ENCODE peak calls at places on chromosomes 11 and 22, in eight cellular contexts. One of them, this sample, is unnamed.
A peak's percentile ranks its signal among the peaks of the same experiment; 100 is the strongest.

GRCh38 chr11:112874959-112875358 is 86.3 kb upstream of the NCAM1 start:
- DNase-seq in lower leg skin: no peak
- DNase-seq in psoas muscle: no peak
- DNase-seq in fibroblast of mammary gland: no peak
- DNase-seq in uterus: no peak
- DNase-seq in MM.1S: no peak
- DNase-seq in H9: no peak
- DNase-seq in tibial nerve: no peak
- DNase-seq in this sample: no peak

GRCh38 chr11:45384711-45385241 is 98.6 kb upstream of the SYT13 start:
- DNase-seq in uterus: no peak
- DNase-seq in psoas muscle: no peak
- DNase-seq in MM.1S: no peak
- DNase-seq in tibial nerve: no peak
- DNase-seq in H9: no peak
- DNase-seq in lower leg skin: no peak
- DNase-seq in fibroblast of mammary gland: no peak
- DNase-seq in this sample: no peak

GRCh38 chr11:34427171-34427805 is 11.4 kb upstream of the CAT start:
- DNase-seq in psoas muscle: no peak
- DNase-seq in uterus: peak; percentile 71
- DNase-seq in H9: no peak
- DNase-seq in fibroblast of mammary gland: peak; percentile 96
- DNase-seq in tibial nerve: no peak
- DNase-seq in MM.1S: no peak
- DNase-seq in lower leg skin: no peak
- DNase-seq in this sample: peak; percentile 91

GRCh38 chr11:89437317-89437716 is 53.9 kb downstream of the NOX4 start:
- DNase-seq in H9: peak; percentile 42
- DNase-seq in psoas muscle: no peak
- DNase-seq in tibial nerve: no peak
- DNase-seq in lower leg skin: no peak
- DNase-seq in MM.1S: no peak
- DNase-seq in fibroblast of mammary gland: peak; percentile 7
- DNase-seq in uterus: no peak
- DNase-seq in this sample: no peak

GRCh38 chr22:36180038-36180880 is 19.7 kb upstream of the APOL3 start:
- DNase-seq in fibroblast of mammary gland: peak; percentile 63
- DNase-seq in tibial nerve: peak; percentile 96
- DNase-seq in lower leg skin: peak; percentile 97
- DNase-seq in H9: peak; percentile 87
- DNase-seq in uterus: peak; percentile 89
- DNase-seq in psoas muscle: peak; percentile 86
- DNase-seq in MM.1S: peak; percentile 53
- DNase-seq in this sample: peak; percentile 64

GRCh38 chr11:125517116-125517804 is 21.2 kb upstream of the FEZ1 start:
- DNase-seq in lower leg skin: no peak
- DNase-seq in MM.1S: peak; percentile 37
- DNase-seq in psoas muscle: no peak
- DNase-seq in uterus: peak; percentile 42
- DNase-seq in tibial nerve: no peak
- DNase-seq in H9: peak; percentile 95
- DNase-seq in fibroblast of mammary gland: peak; percentile 63
- DNase-seq in this sample: no peak

GRCh38 chr11:120594746-120595145 is 83.2 kb downstream of the GRIK4 start:
- DNase-seq in tibial nerve: no peak
- DNase-seq in lower leg skin: no peak
- DNase-seq in uterus: no peak
- DNase-seq in H9: no peak
- DNase-seq in MM.1S: peak; percentile 10
- DNase-seq in psoas muscle: no peak
- DNase-seq in fibroblast of mammary gland: no peak
- DNase-seq in this sample: no peak

GRCh38 chr11:21260101-21260500 is 590.7 kb downstream of the NELL1 start:
- DNase-seq in tibial nerve: no peak
- DNase-seq in fibroblast of mammary gland: no peak
- DNase-seq in psoas muscle: no peak
- DNase-seq in uterus: no peak
- DNase-seq in MM.1S: no peak
- DNase-seq in lower leg skin: no peak
- DNase-seq in H9: no peak
- DNase-seq in this sample: no peak

GRCh38 chr22:37735054-37735453 is 38.2 kb downstream of the TRIOBP start:
- DNase-seq in lower leg skin: no peak
- DNase-seq in MM.1S: no peak
- DNase-seq in uterus: no peak
- DNase-seq in psoas muscle: peak; percentile 65
- DNase-seq in fibroblast of mammary gland: no peak
- DNase-seq in H9: peak; percentile 77
- DNase-seq in tibial nerve: peak; percentile 46
- DNase-seq in this sample: no peak

GRCh38 chr22:47122441-47123000 is 360.1 kb downstream of the TBC1D22A start:
- DNase-seq in H9: no peak
- DNase-seq in uterus: no peak
- DNase-seq in lower leg skin: no peak
- DNase-seq in MM.1S: no peak
- DNase-seq in psoas muscle: no peak
- DNase-seq in tibial nerve: no peak
- DNase-seq in fibroblast of mammary gland: no peak
- DNase-seq in this sample: no peak
- TF ChIP-seq CTCF in H9: no peak
- TF ChIP-seq CTCF in uterus: no peak
- TF ChIP-seq CTCF in lower leg skin: no peak
- TF ChIP-seq CTCF in MM.1S: no peak
- TF ChIP-seq CTCF in psoas muscle: no peak
- TF ChIP-seq CTCF in tibial nerve: no peak
- TF ChIP-seq CTCF in fibroblast of mammary gland: no peak
- TF ChIP-seq CTCF in this sample: no peak

GRCh38 chr11:59801160-59801706 is 9.3 kb downstream of the MRPL16 start:
- DNase-seq in tibial nerve: no peak
- DNase-seq in psoas muscle: no peak
- DNase-seq in lower leg skin: no peak
- DNase-seq in H9: no peak
- DNase-seq in uterus: no peak
- DNase-seq in fibroblast of mammary gland: peak; percentile 7
- DNase-seq in MM.1S: no peak
- DNase-seq in this sample: no peak

GRCh38 chr11:59801981-59802638 is 8.5 kb downstream of the MRPL16 start:
- DNase-seq in H9: no peak
- DNase-seq in tibial nerve: peak; percentile 12
- DNase-seq in psoas muscle: no peak
- DNase-seq in uterus: peak; percentile 43
- DNase-seq in MM.1S: no peak
- DNase-seq in lower leg skin: no peak
- DNase-seq in fibroblast of mammary gland: peak; percentile 49
- DNase-seq in this sample: no peak

GRCh38 chr11:59807047-59807446 is 3.5 kb downstream of the MRPL16 start:
- DNase-seq in fibroblast of mammary gland: no peak
- DNase-seq in MM.1S: no peak
- DNase-seq in uterus: no peak
- DNase-seq in psoas muscle: no peak
- DNase-seq in lower leg skin: no peak
- DNase-seq in tibial nerve: no peak
- DNase-seq in H9: no peak
- DNase-seq in this sample: no peak

GRCh38 chr11:59800390-59801037 is 10.1 kb downstream of the MRPL16 start:
- DNase-seq in tibial nerve: no peak
- DNase-seq in lower leg skin: no peak
- DNase-seq in uterus: no peak
- DNase-seq in psoas muscle: no peak
- DNase-seq in H9: no peak
- DNase-seq in fibroblast of mammary gland: no peak
- DNase-seq in MM.1S: no peak
- DNase-seq in this sample: no peak

DNA sequence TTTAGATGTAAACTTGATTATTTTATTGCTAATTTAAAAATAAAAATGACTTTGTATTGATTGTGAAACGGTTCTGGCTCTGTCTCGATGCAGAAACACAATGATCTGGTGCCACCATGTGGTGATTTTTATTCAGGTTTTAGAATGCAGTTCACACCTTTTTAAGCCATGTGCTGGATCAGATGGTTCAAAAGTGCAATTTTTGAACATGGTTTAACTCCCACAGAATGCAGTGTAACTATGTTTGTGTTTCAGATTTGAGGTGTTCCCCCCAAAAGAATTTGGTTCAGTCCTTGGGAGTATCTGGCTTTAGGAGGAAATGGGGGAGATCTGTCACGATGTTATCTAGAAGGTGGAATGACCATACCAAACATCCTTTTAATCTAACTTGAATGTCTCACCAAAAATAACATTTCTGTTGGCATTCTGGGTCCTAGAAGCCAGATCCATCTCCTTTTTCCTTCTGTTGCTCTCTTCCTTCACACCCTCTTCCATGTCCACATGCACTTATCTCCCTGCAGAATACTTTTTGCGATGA is 7.9 kb downstream of the MRPL16 start:
- DNase-seq in psoas muscle: no peak
- DNase-seq in MM.1S: peak; percentile 65
- DNase-seq in tibial nerve: peak; percentile 79
- DNase-seq in fibroblast of mammary gland: peak; percentile 68
- DNase-seq in uterus: peak; percentile 26
- DNase-seq in H9: no peak
- DNase-seq in lower leg skin: no peak
- DNase-seq in this sample: peak; percentile 45
- TF ChIP-seq CTCF in psoas muscle: peak; percentile 79
- TF ChIP-seq CTCF in MM.1S: peak; percentile 62
- TF ChIP-seq CTCF in tibial nerve: peak; percentile 46
- TF ChIP-seq CTCF in fibroblast of mammary gland: peak; percentile 58
- TF ChIP-seq CTCF in uterus: peak; percentile 52
- TF ChIP-seq CTCF in H9: peak; percentile 71
- TF ChIP-seq CTCF in lower leg skin: no peak
- TF ChIP-seq CTCF in this sample: peak; percentile 23

GRCh38 chr22:27626675-27627443 is 174.7 kb downstream of the MN1 start:
- DNase-seq in psoas muscle: no peak
- DNase-seq in fibroblast of mammary gland: no peak
- DNase-seq in MM.1S: no peak
- DNase-seq in lower leg skin: no peak
- DNase-seq in H9: no peak
- DNase-seq in uterus: no peak
- DNase-seq in tibial nerve: no peak
- DNase-seq in this sample: no peak

GRCh38 chr22:27628341-27628740 is 173.2 kb downstream of the MN1 start:
- DNase-seq in MM.1S: no peak
- DNase-seq in uterus: no peak
- DNase-seq in fibroblast of mammary gland: no peak
- DNase-seq in H9: no peak
- DNase-seq in lower leg skin: no peak
- DNase-seq in tibial nerve: no peak
- DNase-seq in psoas muscle: no peak
- DNase-seq in this sample: no peak

GRCh38 chr22:27627901-27628300 is 173.7 kb downstream of the MN1 start:
- DNase-seq in psoas muscle: no peak
- DNase-seq in tibial nerve: no peak
- DNase-seq in uterus: no peak
- DNase-seq in H9: no peak
- DNase-seq in MM.1S: no peak
- DNase-seq in fibroblast of mammary gland: no peak
- DNase-seq in lower leg skin: no peak
- DNase-seq in this sample: no peak

GRCh38 chr22:27625769-27626674 is 175.5 kb downstream of the MN1 start:
- DNase-seq in uterus: no peak
- DNase-seq in H9: no peak
- DNase-seq in MM.1S: no peak
- DNase-seq in psoas muscle: no peak
- DNase-seq in fibroblast of mammary gland: peak; percentile 31
- DNase-seq in tibial nerve: no peak
- DNase-seq in lower leg skin: no peak
- DNase-seq in this sample: no peak

GRCh38 chr22:27627444-27627833 is 174.1 kb downstream of the MN1 start:
- DNase-seq in fibroblast of mammary gland: peak; percentile 6
- DNase-seq in psoas muscle: no peak
- DNase-seq in H9: no peak
- DNase-seq in uterus: no peak
- DNase-seq in MM.1S: no peak
- DNase-seq in tibial nerve: no peak
- DNase-seq in lower leg skin: no peak
- DNase-seq in this sample: no peak
- TF ChIP-seq CTCF in fibroblast of mammary gland: no peak
- TF ChIP-seq CTCF in psoas muscle: no peak
- TF ChIP-seq CTCF in H9: peak; percentile 56
- TF ChIP-seq CTCF in uterus: no peak
- TF ChIP-seq CTCF in MM.1S: no peak
- TF ChIP-seq CTCF in tibial nerve: no peak
- TF ChIP-seq CTCF in lower leg skin: no peak
- TF ChIP-seq CTCF in this sample: no peak

GRCh38 chr22:31495343-31495742 is 993 bp upstream of the SFI1 start:
- DNase-seq in uterus: no peak
- DNase-seq in fibroblast of mammary gland: no peak
- DNase-seq in MM.1S: no peak
- DNase-seq in lower leg skin: no peak
- DNase-seq in psoas muscle: no peak
- DNase-seq in H9: no peak
- DNase-seq in tibial nerve: no peak
- DNase-seq in this sample: no peak

GRCh38 chr22:31496735-31497146 is 405 bp downstream of the SFI1 start:
- DNase-seq in H9: no peak
- DNase-seq in psoas muscle: peak; percentile 33
- DNase-seq in fibroblast of mammary gland: no peak
- DNase-seq in tibial nerve: no peak
- DNase-seq in lower leg skin: peak; percentile 90
- DNase-seq in uterus: no peak
- DNase-seq in MM.1S: no peak
- DNase-seq in this sample: peak; percentile 39

GRCh38 chr22:31492151-31492550 is 2.5 kb upstream of the EIF4ENIF1 start:
- DNase-seq in MM.1S: no peak
- DNase-seq in lower leg skin: no peak
- DNase-seq in uterus: no peak
- DNase-seq in tibial nerve: no peak
- DNase-seq in psoas muscle: no peak
- DNase-seq in fibroblast of mammary gland: no peak
- DNase-seq in H9: no peak
- DNase-seq in this sample: no peak

GRCh38 chr22:31497148-31497938 is 1.0 kb downstream of the SFI1 start:
- DNase-seq in tibial nerve: no peak
- DNase-seq in MM.1S: peak; percentile 24
- DNase-seq in uterus: no peak
- DNase-seq in lower leg skin: no peak
- DNase-seq in fibroblast of mammary gland: no peak
- DNase-seq in H9: no peak
- DNase-seq in psoas muscle: no peak
- DNase-seq in this sample: no peak

DNA sequence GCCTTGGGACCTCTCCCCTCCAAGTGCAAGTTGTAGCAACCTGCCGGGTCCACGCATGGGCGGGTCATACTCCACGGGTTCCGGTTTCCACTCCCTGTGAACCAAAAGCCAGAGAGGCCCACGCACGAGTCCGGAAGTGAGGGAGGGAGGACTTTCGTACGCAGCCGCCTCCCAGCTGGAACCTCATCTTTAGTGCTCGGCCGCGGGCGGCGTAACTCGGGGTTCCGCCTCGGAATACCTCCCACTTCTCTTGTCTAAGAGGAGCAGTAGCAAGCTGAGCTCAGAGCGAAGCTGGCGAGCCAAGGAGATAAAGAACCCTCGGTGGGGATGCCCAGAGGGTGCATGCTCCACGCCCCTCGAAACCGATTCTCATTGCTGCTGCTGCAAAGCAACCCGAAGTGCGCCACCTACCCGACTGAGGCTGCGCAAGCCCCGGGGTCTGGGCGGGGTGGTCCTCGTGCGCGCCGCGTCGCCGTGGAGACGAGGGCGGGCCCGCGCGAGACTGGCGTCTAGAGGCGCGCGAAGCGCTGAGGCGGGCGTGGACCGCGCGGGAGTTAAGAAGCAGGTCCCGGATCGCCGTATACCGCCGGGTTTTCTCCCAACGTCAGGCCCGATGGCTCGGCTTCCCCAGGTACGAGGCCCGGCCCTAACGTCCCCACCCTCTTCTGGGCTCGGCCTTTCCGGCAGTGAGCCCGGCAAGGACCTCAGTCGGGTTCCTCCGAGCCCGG is at the start of gene SFI1:
- DNase-seq in lower leg skin: peak; percentile 97
- DNase-seq in fibroblast of mammary gland: peak; percentile 81
- DNase-seq in MM.1S: peak; percentile 96
- DNase-seq in H9: peak; percentile 89
- DNase-seq in uterus: peak; percentile 88
- DNase-seq in psoas muscle: peak; percentile 92
- DNase-seq in tibial nerve: peak; percentile 84
- DNase-seq in this sample: peak; percentile 90
- TF ChIP-seq CTCF in lower leg skin: no peak
- TF ChIP-seq CTCF in fibroblast of mammary gland: peak; percentile 12
- TF ChIP-seq CTCF in MM.1S: peak; percentile 28
- TF ChIP-seq CTCF in H9: peak; percentile 54
- TF ChIP-seq CTCF in uterus: peak; percentile 52
- TF ChIP-seq CTCF in psoas muscle: peak; percentile 23
- TF ChIP-seq CTCF in tibial nerve: peak; percentile 26
- TF ChIP-seq CTCF in this sample: no peak

This sample was measured in HL-60.